ENCODE peak calls at places on chromosomes 12 and 14, in eight cellular contexts. F is HepG2, L is heart left ventricle, P is heart right ventricle, B is upper lobe of left lung, M is fibroblast of lung, N is A549, W is gastrocnemius medialis. A is an unnamed sample.

GRCh38 chr12:12056951-12057350 is 13.8 kb upstream of the BCL2L14 start:
- DNase-seq in M (no peak), N (no peak), F (no peak), L (no peak), P (no peak), B (no peak), W (no peak), A (no peak)

GRCh38 chr12:22672951-22673350 is 48.0 kb downstream of the ETNK1 start:
- DNase-seq in P (no peak), N (no peak), F (no peak), B (no peak), M (peak), L (no peak), W (no peak), A (no peak)

GRCh38 chr14:28902930-28903329 is 136.3 kb downstream of the FOXG1 start:
- DNase-seq in P (no peak), W (no peak), B (no peak), F (no peak), N (no peak), L (no peak), M (no peak), A (no peak)

GRCh38 chr12:24470050-24470449 is 478.9 kb downstream of the BCAT1 start:
- DNase-seq in M (peak), F (no peak), W (no peak), P (no peak), N (no peak), B (no peak), L (no peak), A (no peak)

GRCh38 chr12:46332260-46332659 is 40.3 kb downstream of the SLC38A2 start:
- DNase-seq in W (no peak), M (peak), L (no peak), P (no peak), F (peak), N (peak), B (no peak), A (no peak)

GRCh38 chr12:114669501-114670256 is 14.3 kb downstream of the TBX3 start:
- DNase-seq in L (no peak), B (no peak), W (no peak), N (no peak), M (peak), F (peak), P (no peak), A (no peak)

GRCh38 chr14:92039073-92039719 is 663 bp downstream of the TRIP11 start:
- DNase-seq in L (peak), P (no peak), W (no peak), F (peak), M (peak), B (peak), N (peak), A (no peak)

GRCh38 chr12:777550-778047 is 25.2 kb downstream of the WNK1 start:
- DNase-seq in P (no peak), M (no peak), W (no peak), L (no peak), N (no peak), F (no peak), B (no peak), A (no peak)

GRCh38 chr12:126860210-126860609 is 1406.8 kb upstream of the TMEM132C start:
- DNase-seq in B (no peak), W (no peak), N (no peak), L (no peak), M (no peak), F (no peak), P (no peak), A (no peak)

GRCh38 chr14:104936361-104937155 is 11.9 kb downstream of the PLD4 start:
- DNase-seq in N (no peak), P (no peak), M (no peak), B (no peak), L (no peak), F (no peak), W (no peak), A (no peak)

DNA sequence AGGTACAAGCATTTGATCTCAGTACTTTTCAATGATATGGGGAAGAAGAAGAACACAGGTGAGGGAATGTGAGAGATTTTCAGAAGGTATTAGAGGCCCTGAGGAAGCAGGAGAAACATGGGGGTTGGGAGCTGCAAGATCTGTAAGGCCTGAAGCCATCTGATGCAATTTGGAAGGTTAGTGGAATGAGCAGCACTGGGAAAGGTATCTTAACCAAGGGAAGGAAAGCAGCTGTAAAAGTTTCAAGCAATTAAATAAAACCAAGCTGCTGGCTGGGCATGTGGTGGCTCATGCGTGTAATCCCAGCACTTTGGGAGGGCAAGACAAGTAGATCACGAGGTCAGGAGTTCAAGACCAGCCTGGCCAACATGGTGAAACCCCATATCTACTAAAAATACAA is 104.4 kb upstream of the PARP11 start:
- DNase-seq in P (no peak), N (no peak), W (no peak), M (no peak), L (no peak), B (no peak), F (no peak), A (no peak)
- H3K27ac ChIP-seq in P (no peak), N (no peak), W (no peak), M (no peak), L (no peak), B (no peak), F (no peak), A (no peak)

DNA sequence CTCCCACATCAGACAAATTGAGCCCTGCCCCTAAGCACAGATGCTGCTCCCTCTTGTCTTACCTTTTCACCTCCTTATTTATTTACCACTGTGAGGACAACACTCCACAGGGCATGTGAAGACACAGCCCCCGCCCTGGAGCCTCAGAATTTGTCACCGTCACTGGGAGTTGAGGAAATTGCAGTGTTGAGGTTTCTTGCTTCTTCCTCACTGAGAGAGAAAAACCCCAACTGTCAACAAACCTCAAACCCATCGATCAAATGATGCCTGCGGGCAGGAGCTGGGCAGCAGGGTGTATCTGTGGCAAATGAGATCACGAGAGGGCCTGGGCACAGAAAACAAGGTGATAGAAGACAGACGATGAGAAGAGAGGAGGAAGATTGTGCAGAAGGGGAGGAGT is 30.5 kb upstream of the PLEKHG3 start:
- DNase-seq in M (no peak), B (peak), L (no peak), N (no peak), F (no peak), P (no peak), W (no peak), A (no peak)
- H3K27ac ChIP-seq in M (no peak), B (peak), L (no peak), N (peak), F (no peak), P (peak), W (no peak), A (no peak)

GRCh38 chr14:99595034-99595433 is 9.0 kb downstream of the CCDC85C start:
- DNase-seq in W (no peak), P (no peak), L (no peak), N (no peak), F (no peak), M (no peak), B (no peak), A (no peak)

GRCh38 chr14:99596772-99597171 is 7.2 kb downstream of the CCDC85C start:
- DNase-seq in P (no peak), M (no peak), N (no peak), B (no peak), F (no peak), W (no peak), L (no peak), A (no peak)

GRCh38 chr14:99596071-99596627 is 7.9 kb downstream of the CCDC85C start:
- DNase-seq in N (peak), F (no peak), L (peak), B (peak), W (no peak), P (no peak), M (no peak), A (no peak)

GRCh38 chr14:99593971-99594841 is 9.8 kb downstream of the CCDC85C start:
- DNase-seq in P (no peak), B (no peak), N (no peak), W (no peak), L (no peak), F (no peak), M (no peak), A (no peak)

GRCh38 chr14:99595524-99595923 is 8.5 kb downstream of the CCDC85C start:
- DNase-seq in M (no peak), B (no peak), F (no peak), L (no peak), P (no peak), W (no peak), N (no peak), A (no peak)
- H3K27ac ChIP-seq in M (no peak), B (peak), F (no peak), L (peak), P (peak), W (no peak), N (peak), A (peak)

GRCh38 chr12:32893458-32893857 is 3.1 kb downstream of the PKP2 start:
- DNase-seq in M (no peak), B (no peak), W (no peak), P (no peak), F (peak), N (no peak), L (no peak), A (no peak)

GRCh38 chr12:32891956-32892355 is 4.6 kb downstream of the PKP2 start:
- DNase-seq in N (peak), B (no peak), L (no peak), F (peak), W (no peak), P (no peak), M (no peak), A (no peak)

GRCh38 chr12:32893008-32893407 is 3.6 kb downstream of the PKP2 start:
- DNase-seq in W (no peak), M (no peak), N (no peak), F (peak), L (no peak), B (no peak), P (no peak), A (no peak)

GRCh38 chr12:32889073-32889760 is 7.4 kb downstream of the PKP2 start:
- DNase-seq in L (no peak), B (no peak), F (no peak), P (no peak), M (no peak), N (no peak), W (no peak), A (no peak)

DNA sequence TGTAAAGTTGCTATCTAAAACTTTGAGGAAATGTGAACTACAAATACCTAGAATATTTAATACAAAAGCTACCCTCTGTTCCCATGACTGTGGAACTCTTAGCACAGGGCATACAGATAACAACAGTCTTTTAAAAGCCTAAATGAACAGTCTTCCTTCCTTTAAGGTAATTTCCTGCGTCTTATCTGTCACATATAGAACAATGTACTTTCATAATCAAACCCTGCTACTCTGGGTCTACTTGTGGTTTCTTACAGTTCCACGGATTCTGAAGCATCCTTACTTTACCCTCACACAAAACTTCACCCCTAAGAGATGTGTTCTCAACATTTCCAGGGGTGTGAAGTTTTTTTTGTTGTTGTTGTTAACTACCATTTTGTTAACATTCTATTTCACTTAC is 5.1 kb downstream of the PKP2 start:
- DNase-seq in L (no peak), F (no peak), P (no peak), B (no peak), W (no peak), M (no peak), N (no peak), A (no peak)
- H3K27ac ChIP-seq in L (peak), F (peak), P (peak), B (no peak), W (no peak), M (no peak), N (peak), A (peak)

DNA sequence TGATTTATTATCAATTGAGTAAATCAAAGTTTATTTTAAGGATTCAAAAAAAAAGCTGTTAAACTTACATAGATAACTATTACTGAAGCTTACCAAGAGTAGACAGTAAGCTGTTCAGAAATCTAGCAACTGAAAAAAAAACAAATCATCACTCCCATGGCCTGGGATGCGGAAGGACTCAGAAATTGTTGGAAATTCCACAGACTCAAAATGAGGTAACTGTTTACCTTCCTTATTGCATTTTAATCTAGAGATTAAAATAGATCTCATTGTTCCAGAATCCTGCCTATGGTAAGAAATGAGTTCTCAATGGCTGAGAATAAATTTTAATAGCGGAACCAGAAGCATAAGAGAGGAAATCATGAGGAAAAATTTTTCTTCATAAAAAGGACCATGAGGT is 87.2 kb downstream of the PPM1H start:
- DNase-seq in W (no peak), L (no peak), N (no peak), F (no peak), M (no peak), B (no peak), P (no peak), A (no peak)
- H3K27ac ChIP-seq in W (no peak), L (no peak), N (peak), F (no peak), M (no peak), B (no peak), P (peak), A (no peak)